ENCODE peak calls at places on chromosomes 13 and 19, in nine cellular contexts. B is GM23338, Y is OCI-LY7, X is fibroblast of lung, G is hepatocyte, U is GM23248, L is SJSA1, E is upper lobe of right lung, P is cardiac muscle cell. R is an unnamed sample.

GRCh38 chr13:40445557-40445990 is 220.9 kb downstream of the FOXO1 start:
- DNase-seq in G (no peak), L (peak), B (peak), U (no peak), X (no peak), E (peak), P (peak), Y (peak), R (peak)

GRCh38 chr19:19214892-19215291 is 3.1 kb downstream of the NCAN start:
- DNase-seq in X (peak), E (no peak), U (peak), L (peak), Y (peak), G (peak), P (peak), B (peak), R (no peak)

GRCh38 chr19:51327066-51327985 is 14.6 kb downstream of the VSIG10L start:
- DNase-seq in L (no peak), U (peak), Y (no peak), B (peak), P (peak), G (peak), E (peak), X (peak), R (peak)

GRCh38 chr13:25821761-25822160 is 230.1 kb downstream of the SHISA2 start:
- DNase-seq in X (no peak), E (no peak), U (no peak), G (no peak), Y (no peak), L (no peak), P (no peak), B (no peak), R (no peak)

GRCh38 chr13:87557788-87558187 is 113.4 kb upstream of the SLITRK5 start:
- DNase-seq in P (no peak), U (no peak), G (no peak), Y (no peak), E (no peak), X (no peak), B (no peak), L (no peak), R (no peak)

GRCh38 chr13:53301449-53301848 is 272.8 kb downstream of the OLFM4 start:
- DNase-seq in U (no peak), X (no peak), L (no peak), Y (no peak), B (no peak), E (no peak), P (no peak), G (no peak), R (no peak)

GRCh38 chr13:104782741-104783140 is 1716.5 kb upstream of the SLC10A2 start:
- DNase-seq in Y (no peak), G (no peak), B (no peak), X (no peak), P (no peak), U (no peak), E (no peak), L (no peak), R (no peak)

GRCh38 chr19:46559203-46559602 is 41.9 kb upstream of the CALM3 start:
- DNase-seq in E (no peak), B (no peak), G (no peak), X (no peak), U (no peak), Y (no peak), P (no peak), L (peak), R (no peak)

GRCh38 chr13:43354147-43354945 is 331.0 kb downstream of the DNAJC15 start:
- DNase-seq in G (no peak), B (no peak), U (no peak), L (no peak), P (no peak), Y (no peak), E (no peak), X (no peak), R (no peak)

GRCh38 chr13:110475550-110476219 is 85.8 kb downstream of the RAB20 start:
- DNase-seq in L (no peak), E (no peak), Y (peak), X (no peak), B (no peak), P (no peak), U (no peak), G (no peak), R (peak)

GRCh38 chr19:58346961-58347929 is 6.0 kb downstream of the A1BG start:
- DNase-seq in E (peak), X (peak), L (peak), Y (peak), U (peak), P (peak), B (peak), G (peak), R (peak)

GRCh38 chr19:17023805-17024204 is 2.8 kb downstream of the CPAMD8 start:
- DNase-seq in P (no peak), B (no peak), Y (no peak), G (no peak), E (no peak), U (no peak), X (no peak), L (no peak), R (no peak)

GRCh38 chr19:49417090-49417489 is 6.2 kb downstream of the PTH2 start:
- DNase-seq in E (no peak), L (no peak), Y (peak), U (no peak), P (no peak), B (no peak), G (no peak), X (no peak), R (no peak)

GRCh38 chr13:105465251-105465650 is 1070.2 kb downstream of the EFNB2 start:
- DNase-seq in L (no peak), P (no peak), E (no peak), G (no peak), X (no peak), Y (no peak), B (no peak), U (no peak), R (no peak)

GRCh38 chr13:40170091-40170490 is 496.4 kb downstream of the FOXO1 start:
- DNase-seq in P (no peak), E (no peak), X (no peak), Y (no peak), G (no peak), L (no peak), B (no peak), U (peak), R (no peak)

GRCh38 chr13:20118268-20119140 is 42.3 kb downstream of the GJA3 start:
- DNase-seq in Y (no peak), P (peak), L (no peak), E (peak), U (peak), G (peak), X (peak), B (peak), R (peak)

GRCh38 chr13:20407759-20408158 is 117.9 kb downstream of the CRYL1 start:
- DNase-seq in Y (no peak), L (no peak), U (no peak), B (no peak), G (no peak), X (no peak), E (no peak), P (no peak), R (no peak)

GRCh38 chr13:41029629-41030028 is 10.5 kb upstream of the ELF1 start:
- DNase-seq in L (no peak), Y (no peak), E (no peak), X (no peak), G (no peak), B (peak), P (no peak), U (no peak), R (no peak)

GRCh38 chr13:83167203-83167602 is 715.1 kb downstream of the SLITRK1 start:
- DNase-seq in E (no peak), P (no peak), L (no peak), B (no peak), G (no peak), Y (no peak), U (no peak), X (no peak), R (no peak)

GRCh38 chr19:19464339-19465098 is 50.8 kb downstream of the TSSK6 start:
- DNase-seq in B (peak), P (peak), L (no peak), Y (no peak), U (peak), X (peak), E (no peak), G (peak), R (peak)

GRCh38 chr13:26558074-26558805 is 757 bp downstream of the WASF3 start:
- DNase-seq in X (peak), G (no peak), P (peak), E (no peak), B (peak), Y (no peak), L (no peak), U (peak), R (peak)

GRCh38 chr19:19619121-19619848 is 798 bp upstream of the PBX4 start:
- DNase-seq in U (no peak), Y (no peak), L (no peak), B (peak), P (no peak), E (no peak), G (no peak), X (no peak), R (peak)

GRCh38 chr13:75407998-75408397 is 74.0 kb downstream of the TBC1D4 start:
- DNase-seq in L (no peak), B (no peak), E (no peak), G (no peak), U (no peak), Y (no peak), X (no peak), P (no peak), R (no peak)

GRCh38 chr19:20667281-20667680 is 5.9 kb upstream of the ZNF626 start:
- DNase-seq in L (no peak), G (no peak), X (no peak), E (no peak), B (no peak), Y (no peak), U (no peak), P (no peak), R (no peak)

GRCh38 chr13:50244913-50245574 is 229.8 kb downstream of the KCNRG start:
- DNase-seq in Y (peak), U (peak), E (no peak), G (peak), L (peak), B (no peak), X (peak), P (peak), R (no peak)

GRCh38 chr13:64248371-64249065 is 2832.9 kb upstream of the PCDH20 start:
- DNase-seq in U (no peak), X (no peak), L (no peak), Y (no peak), E (no peak), P (peak), B (no peak), G (no peak), R (no peak)

GRCh38 chr19:11192957-11193939 is 4.1 kb downstream of the KANK2 start:
- DNase-seq in E (no peak), L (no peak), U (no peak), X (no peak), B (no peak), Y (no peak), G (no peak), P (no peak), R (no peak)

GRCh38 chr13:78372581-78372980 is 230.8 kb downstream of the POU4F1 start:
- DNase-seq in L (no peak), E (no peak), U (no peak), B (no peak), G (no peak), X (peak), P (no peak), Y (no peak), R (no peak)

GRCh38 chr13:87827479-87827878 is 156.3 kb downstream of the SLITRK5 start:
- DNase-seq in P (peak), E (no peak), Y (no peak), B (no peak), G (no peak), X (peak), L (no peak), U (peak), R (no peak)

GRCh38 chr19:33407140-33407551 is 33.6 kb downstream of the CEBPG start:
- DNase-seq in U (no peak), L (no peak), P (no peak), G (no peak), B (no peak), Y (no peak), E (peak), X (no peak), R (no peak)

GRCh38 chr13:79775830-79776229 is 294.9 kb downstream of the NDFIP2 start:
- DNase-seq in P (peak), U (peak), G (peak), B (peak), Y (no peak), L (peak), E (no peak), X (peak), R (no peak)

GRCh38 chr19:10001899-10002298 is 8.4 kb downstream of the COL5A3 start:
- DNase-seq in E (no peak), Y (no peak), X (peak), U (peak), P (peak), G (peak), L (no peak), B (peak), R (no peak)

GRCh38 chr19:11142528-11143171 is 12.9 kb downstream of the SPC24 start:
- DNase-seq in B (peak), X (peak), G (peak), U (peak), P (peak), E (peak), L (peak), Y (no peak), R (peak)

GRCh38 chr13:47033216-47033615 is 136.4 kb upstream of the HTR2A start:
- DNase-seq in E (no peak), B (no peak), U (peak), L (no peak), X (peak), P (peak), G (no peak), Y (no peak), R (no peak)

GRCh38 chr13:75495938-75496337 is 14.0 kb upstream of the TBC1D4 start:
- DNase-seq in X (peak), P (peak), U (peak), L (no peak), E (no peak), B (no peak), Y (no peak), G (no peak), R (no peak)

GRCh38 chr13:59633290-59633689 is 530.4 kb downstream of the DIAPH3 start:
- DNase-seq in L (no peak), Y (no peak), X (no peak), P (peak), U (no peak), E (no peak), B (no peak), G (no peak), R (no peak)

DNA sequence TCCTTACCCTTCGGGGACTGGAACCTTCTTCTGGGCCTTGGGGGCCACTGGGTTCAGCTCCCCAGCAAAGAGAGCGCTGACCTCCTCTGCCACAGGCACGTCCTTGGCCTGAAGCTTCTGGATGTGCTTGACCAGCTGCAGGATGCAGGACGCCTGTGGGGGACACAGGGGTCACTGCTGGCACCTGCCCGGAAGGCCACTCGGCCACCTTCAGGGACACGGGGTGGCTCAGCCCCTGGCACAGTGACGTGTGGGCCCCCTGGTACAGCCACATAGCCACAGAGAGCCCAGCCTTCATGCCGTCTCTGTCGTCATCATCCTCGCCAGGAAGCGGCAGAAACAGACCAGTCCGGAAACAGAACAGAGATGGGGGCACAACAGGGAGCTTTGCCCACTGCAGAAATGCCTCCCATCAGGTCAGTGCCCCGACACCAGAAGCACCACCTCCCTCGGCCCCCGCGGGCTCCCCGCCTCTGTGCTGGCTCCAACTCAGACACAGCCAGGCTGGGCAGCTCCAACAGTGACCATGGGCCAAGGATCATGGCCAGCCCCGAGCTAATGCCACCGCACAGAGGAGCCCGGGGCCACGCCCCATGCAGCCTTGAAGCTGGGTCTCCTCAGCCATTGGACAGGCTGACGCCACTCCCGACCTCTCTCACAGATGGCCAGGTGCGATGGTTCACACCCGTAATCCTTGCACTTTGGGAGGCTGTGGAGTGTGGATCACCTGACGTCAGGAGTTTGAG is 20.7 kb downstream of the IZUMO4 start:
- DNase-seq in P (no peak), Y (no peak), X (no peak), G (no peak), L (no peak), B (no peak), U (no peak), E (no peak), R (no peak)
- H3K4me3 ChIP-seq in P (no peak), Y (no peak), X (no peak), G (no peak), L (no peak), B (no peak), U (no peak), E (no peak), R (no peak)

GRCh38 chr19:12198136-12198535 is 35.2 kb downstream of the ZNF136 start:
- DNase-seq in P (no peak), L (no peak), Y (no peak), G (no peak), E (no peak), U (no peak), X (no peak), B (no peak), R (no peak)

GRCh38 chr19:12200020-12200419 is 37.1 kb downstream of the ZNF136 start:
- DNase-seq in B (no peak), G (no peak), E (no peak), U (no peak), P (no peak), L (no peak), X (no peak), Y (no peak), R (no peak)

GRCh38 chr19:12195501-12195860 is 32.6 kb downstream of the ZNF136 start:
- DNase-seq in X (no peak), E (no peak), Y (no peak), L (no peak), P (peak), G (no peak), B (peak), U (peak), R (no peak)

DNA sequence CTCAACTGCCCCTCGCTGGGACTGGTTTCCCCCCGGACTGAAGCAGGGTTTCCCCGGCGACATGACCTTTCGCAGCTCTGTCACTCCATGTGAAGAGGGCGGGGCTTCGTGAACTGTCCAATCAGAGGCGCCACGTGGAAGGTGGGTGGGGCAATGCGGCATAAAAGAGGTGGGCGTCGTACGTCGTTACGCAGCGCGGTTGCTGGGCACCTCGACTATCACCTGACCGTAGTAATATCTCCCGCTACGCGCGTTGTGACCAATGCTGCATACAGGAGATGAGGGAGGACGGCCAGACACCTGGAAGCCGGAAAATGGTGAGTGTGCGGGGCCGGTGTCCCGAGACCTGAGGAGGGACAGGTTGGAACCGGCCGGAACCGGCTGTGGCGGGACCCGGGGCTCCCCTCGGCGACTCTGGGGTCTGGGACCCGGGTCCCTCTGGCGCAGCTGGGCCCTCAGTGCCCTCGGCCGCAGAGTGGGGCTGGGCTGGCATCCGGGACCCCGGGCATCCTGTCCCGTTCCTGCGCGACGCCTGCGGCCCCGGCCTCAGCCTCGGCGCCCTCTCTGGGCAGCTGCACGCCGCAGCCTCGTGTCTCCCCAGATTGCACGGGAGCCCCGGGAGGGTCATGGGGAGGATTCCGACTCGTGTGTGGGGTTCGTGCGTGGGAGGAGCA is 32.1 kb downstream of the ZNF136 start:
- DNase-seq in E (peak), B (peak), L (no peak), P (peak), G (no peak), U (peak), X (peak), Y (no peak), R (peak)
- H3K4me3 ChIP-seq in E (peak), B (peak), L (no peak), P (no peak), G (no peak), U (peak), X (peak), Y (no peak), R (peak)

GRCh38 chr13:30408319-30409101 is 13.8 kb upstream of the UBE2L5 start:
- DNase-seq in B (peak), G (peak), E (peak), P (peak), L (peak), U (peak), X (peak), Y (peak), R (peak)
- H3K4me3 ChIP-seq in B (peak), G (no peak), E (peak), P (no peak), L (no peak), U (peak), X (no peak), Y (no peak), R (peak)

GRCh38 chr19:2167896-2168618 is 4.3 kb downstream of the DOT1L start:
- DNase-seq in E (peak), L (no peak), Y (peak), B (no peak), X (peak), G (no peak), P (peak), U (peak), R (peak)
- H3K4me3 ChIP-seq in E (peak), L (no peak), Y (no peak), B (no peak), X (no peak), G (no peak), P (no peak), U (peak), R (peak)

GRCh38 chr19:5306531-5306930 is 34.1 kb downstream of the PTPRS start:
- DNase-seq in P (no peak), X (no peak), E (no peak), Y (no peak), U (no peak), L (no peak), G (no peak), B (no peak), R (no peak)
- H3K4me3 ChIP-seq in P (no peak), X (no peak), E (no peak), Y (no peak), U (no peak), L (no peak), G (no peak), B (no peak), R (no peak)

GRCh38 chr19:23071087-23071511 is 45.7 kb upstream of the ZNF730 start:
- DNase-seq in G (no peak), P (peak), E (no peak), L (no peak), B (peak), Y (no peak), X (peak), U (peak), R (no peak)
- H3K4me3 ChIP-seq in G (no peak), P (no peak), E (peak), L (no peak), B (peak), Y (no peak), X (peak), U (peak), R (peak)